ENCODE peak calls at places on chromosome 13, in six cellular contexts. U is IMR-90, L is K562, F is A549, Z is HEK293T, W is HepG2. D is an unnamed sample.

GRCh38 chr13:81779896-81780295 is 1439.0 kb upstream of the SPRY2 start:
- DNase-seq in U (no peak), L (no peak), F (no peak), Z (no peak), W (no peak), D (no peak)

GRCh38 chr13:30880756-30881155 is 25.3 kb upstream of the MEDAG start:
- DNase-seq in U (peak; percentile 97), L (no peak), F (peak; percentile 12), Z (no peak), W (peak; percentile 37), D (no peak)

GRCh38 chr13:73922728-73923393 is 211.3 kb downstream of the KLF12 start:
- DNase-seq in U (peak; percentile 58), L (no peak), F (no peak), Z (no peak), W (no peak), D (no peak)

GRCh38 chr13:62185631-62186256 is 770.1 kb upstream of the PCDH20 start:
- DNase-seq in U (no peak), L (no peak), F (no peak), Z (no peak), W (no peak), D (no peak)

GRCh38 chr13:76773695-76774094 is 112.5 kb downstream of the KCTD12 start:
- DNase-seq in U (no peak), L (no peak), F (no peak), Z (no peak), W (no peak), D (no peak)

GRCh38 chr13:33321686-33322473 is 36.3 kb upstream of the STARD13 start:
- DNase-seq in U (peak; percentile 21), L (no peak), F (no peak), Z (no peak), W (no peak), D (no peak)

GRCh38 chr13:85430216-85430615 is 369.0 kb downstream of the SLITRK6 start:
- DNase-seq in U (no peak), L (no peak), F (no peak), Z (no peak), W (no peak), D (no peak)

GRCh38 chr13:100673831-100674362 is 698 bp downstream of the TMTC4 start:
- DNase-seq in U (peak; percentile 83), L (peak; percentile 58), F (peak; percentile 63), Z (peak; percentile 15), W (peak; percentile 58), D (no peak)

GRCh38 chr13:73702419-73703071 is 431.7 kb downstream of the KLF12 start:
- DNase-seq in U (no peak), L (no peak), F (no peak), Z (no peak), W (no peak), D (peak; percentile 21)

GRCh38 chr13:97621631-97622030 is 187.7 kb downstream of the RAP2A start:
- DNase-seq in U (no peak), L (no peak), F (no peak), Z (no peak), W (no peak), D (no peak)

GRCh38 chr13:98368019-98368418 is 190.9 kb upstream of the RNF113B start:
- DNase-seq in U (peak; percentile 84), L (no peak), F (no peak), Z (no peak), W (no peak), D (no peak)

GRCh38 chr13:109859216-109859835 is 72.9 kb upstream of the IRS2 start:
- DNase-seq in U (no peak), L (no peak), F (no peak), Z (no peak), W (no peak), D (no peak)

GRCh38 chr13:37869756-37870488 is at the start of gene TRPC4:
- DNase-seq in U (peak; percentile 59), L (peak; percentile 30), F (peak; percentile 1), Z (peak; percentile 68), W (peak; percentile 12), D (no peak)

GRCh38 chr13:31982540-31982939 is 49.0 kb upstream of the FRY start:
- DNase-seq in U (peak; percentile 95), L (no peak), F (peak; percentile 23), Z (no peak), W (peak; percentile 67), D (no peak)

GRCh38 chr13:96089749-96090239 is at the start of gene HS6ST3:
- DNase-seq in U (no peak), L (peak; percentile 14), F (peak; percentile 31), Z (peak; percentile 71), W (no peak), D (no peak)

GRCh38 chr13:67224148-67224846 is 5.8 kb downstream of the PCDH9 start:
- DNase-seq in U (peak; percentile 82), L (peak; percentile 65), F (peak; percentile 24), Z (peak; percentile 93), W (peak; percentile 56), D (no peak)

GRCh38 chr13:33721719-33722118 is 96.2 kb upstream of the RFC3 start:
- DNase-seq in U (peak; percentile 62), L (no peak), F (no peak), Z (no peak), W (no peak), D (no peak)

DNA sequence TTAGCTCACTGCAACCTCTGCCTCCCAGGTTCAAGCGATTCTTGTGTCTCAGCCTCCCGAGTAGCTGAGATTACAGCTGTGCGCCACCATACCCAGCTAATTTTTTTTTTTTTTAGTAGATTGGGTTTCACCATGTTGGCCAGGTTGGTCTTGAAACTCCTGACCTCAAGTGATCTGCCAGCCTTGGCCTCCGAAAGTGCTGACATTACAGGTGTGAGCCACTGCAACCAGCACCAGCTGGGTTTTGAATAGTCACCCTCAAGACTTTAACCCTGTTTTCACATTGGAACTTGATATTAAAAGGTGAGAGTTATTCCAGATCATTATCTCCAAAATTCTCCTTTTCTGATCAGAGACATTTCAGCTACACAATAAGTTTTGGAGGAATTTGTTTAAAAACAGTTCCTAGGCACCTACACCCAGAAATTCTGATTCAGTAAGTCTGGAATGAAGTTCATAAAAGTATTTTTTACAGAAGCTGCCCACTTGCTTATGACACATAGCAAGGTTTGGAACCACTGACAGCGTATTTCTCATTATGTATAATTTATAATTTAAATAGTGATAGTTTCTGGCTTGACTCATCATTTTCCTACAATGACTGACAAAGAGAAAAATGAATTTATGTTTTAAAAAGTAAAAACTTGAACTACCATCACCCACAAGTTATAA is 417.3 kb downstream of the DIAPH3 start:
- DNase-seq in U (peak; percentile 62), L (no peak), F (no peak), Z (no peak), W (no peak), D (no peak)
- TF ChIP-seq BHLHE40 in U (no peak), L (no peak), F (no peak), Z (no peak), W (no peak), D (no peak)

GRCh38 chr13:21909331-21909730 is 238.5 kb downstream of the FGF9 start:
- DNase-seq in U (no peak), L (no peak), F (no peak), Z (no peak), W (no peak), D (no peak)
- TF ChIP-seq BHLHE40 in U (no peak), L (no peak), F (no peak), Z (no peak), W (no peak), D (no peak)

GRCh38 chr13:75480691-75481175 is 1.2 kb downstream of the TBC1D4 start:
- DNase-seq in U (peak; percentile 37), L (peak; percentile 15), F (peak; percentile 5), Z (peak; percentile 79), W (peak; percentile 53), D (no peak)

GRCh38 chr13:75479102-75479501 is 2.9 kb downstream of the TBC1D4 start:
- DNase-seq in U (no peak), L (no peak), F (no peak), Z (no peak), W (no peak), D (no peak)

GRCh38 chr13:75481176-75482069 is 546 bp downstream of the TBC1D4 start:
- DNase-seq in U (no peak), L (peak; percentile 12), F (peak; percentile 8), Z (peak; percentile 72), W (no peak), D (no peak)

GRCh38 chr13:75482820-75483079 is 781 bp upstream of the TBC1D4 start:
- DNase-seq in U (no peak), L (no peak), F (no peak), Z (no peak), W (no peak), D (no peak)

DNA sequence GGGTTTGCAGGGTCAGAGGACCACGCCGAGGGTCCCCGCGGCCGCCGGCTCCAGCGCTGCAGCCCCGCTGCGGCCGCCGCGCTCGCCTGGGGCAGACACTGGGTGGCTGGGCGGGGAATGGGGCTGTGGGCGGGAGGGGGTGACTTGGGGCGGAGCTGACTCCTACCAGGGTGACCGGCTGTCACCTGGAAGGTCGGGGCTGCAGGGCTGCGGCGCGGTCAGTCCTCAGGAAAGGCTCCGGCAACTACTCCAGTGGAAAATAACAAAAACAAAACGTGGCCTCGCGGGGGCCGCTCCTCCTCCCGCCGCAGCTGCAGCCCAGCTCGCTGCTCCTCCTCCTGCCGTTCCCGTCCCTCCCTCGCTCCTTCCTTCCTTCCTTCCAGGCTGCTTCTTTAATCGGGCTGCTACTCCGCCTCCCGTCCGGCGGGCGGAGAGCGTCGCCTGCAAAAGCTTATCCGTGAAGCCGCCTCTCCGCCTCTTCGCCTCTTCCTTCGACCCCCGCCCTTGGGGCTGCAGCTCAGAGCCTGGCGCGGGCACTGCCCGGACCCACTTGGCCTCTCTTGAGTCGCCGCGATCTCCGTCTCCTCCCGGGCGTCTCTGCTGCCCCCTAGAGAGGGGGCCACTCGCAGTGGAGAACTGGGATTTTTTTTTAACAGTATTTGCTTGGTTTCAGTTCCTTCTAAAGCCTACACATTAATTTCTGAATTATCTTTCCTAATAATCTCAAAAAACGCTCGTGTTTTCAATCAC is at the start of gene TBC1D4:
- DNase-seq in U (peak; percentile 82), L (peak; percentile 68), F (peak; percentile 50), Z (peak; percentile 94), W (peak; percentile 87), D (peak; percentile 66)
- TF ChIP-seq BHLHE40 in U (no peak), L (no peak), F (no peak), Z (no peak), W (no peak), D (peak; percentile 37)

DNA sequence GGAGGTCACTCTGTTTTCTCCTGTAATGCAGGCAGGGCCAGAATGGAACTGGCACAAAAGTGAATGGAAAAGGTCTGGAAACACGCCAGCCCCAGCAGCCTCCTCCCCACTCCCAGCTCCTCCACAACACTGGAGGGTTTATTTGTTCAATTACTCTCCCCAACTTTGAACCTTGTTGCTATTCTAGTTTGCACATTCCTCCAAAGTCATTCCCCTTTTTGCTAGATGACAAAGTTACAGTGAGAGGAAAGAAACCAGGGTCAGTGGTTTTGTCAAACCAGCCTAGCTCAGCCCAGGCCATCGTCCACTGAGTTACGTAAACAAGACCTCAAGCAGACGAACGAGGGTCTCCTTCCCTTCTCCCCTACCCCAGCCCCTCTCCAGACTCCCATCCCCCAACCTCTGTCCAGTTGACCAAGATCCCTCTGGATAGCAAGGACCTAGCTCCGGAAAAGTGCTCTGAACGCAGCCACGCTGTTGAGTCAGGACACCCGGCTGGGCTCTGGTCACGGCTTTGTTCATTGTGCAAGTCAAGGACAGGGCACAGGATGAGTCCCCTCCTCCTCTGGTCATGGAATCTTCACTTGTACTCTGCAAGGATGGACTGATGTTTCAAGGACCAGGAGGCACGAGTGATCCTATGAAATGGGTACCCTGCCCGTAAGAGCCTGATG is 180.0 kb downstream of the USP12 start:
- DNase-seq in U (peak; percentile 27), L (no peak), F (no peak), Z (no peak), W (peak; percentile 97), D (no peak)
- TF ChIP-seq BHLHE40 in U (no peak), L (no peak), F (no peak), Z (no peak), W (no peak), D (no peak)

D was measured in GM12878.